ENCODE peak calls at places on chromosomes 4 and X, in ten cellular contexts. S, X, I, T, R, A, M, B, L and O are unnamed samples.

GRCh38 chr4:24857996-24858395 is 54.8 kb downstream of the CCDC149 start:
- DNase-seq in A (no peak), B (peak), R (no peak), X (no peak), I (peak), S (no peak), T (peak), M (no peak), L (no peak), O (no peak)

GRCh38 chr4:145218251-145218650 is 37.9 kb upstream of the OTUD4 start:
- DNase-seq in B (no peak), R (no peak), L (peak), X (no peak), S (no peak), M (no peak), I (peak), A (peak), T (no peak), O (no peak)

GRCh38 chr4:120156115-120156718 is 89.6 kb upstream of the MAD2L1 start:
- DNase-seq in T (peak), R (no peak), I (peak), M (no peak), X (no peak), B (peak), L (no peak), A (peak), S (no peak), O (no peak)

GRCh38 chrX:151699746-151700145 is 4.5 kb downstream of the PRRG3 start:
- DNase-seq in L (no peak), I (no peak), S (no peak), T (no peak), B (no peak), A (no peak), X (no peak), M (no peak), R (no peak), O (no peak)

GRCh38 chr4:82802906-82803305 is 4.3 kb upstream of the SCD5 start:
- DNase-seq in X (no peak), B (no peak), S (no peak), I (peak), M (no peak), A (no peak), T (no peak), L (no peak), R (no peak), O (no peak)

GRCh38 chr4:78083035-78083434 is 25.9 kb downstream of the FRAS1 start:
- DNase-seq in B (no peak), I (no peak), A (no peak), L (no peak), S (no peak), R (no peak), T (no peak), M (no peak), X (no peak), O (no peak)

GRCh38 chr4:155960522-155960921 is 6.9 kb upstream of the CTSO start:
- DNase-seq in S (no peak), R (no peak), B (peak), I (peak), A (no peak), M (peak), X (no peak), T (peak), L (no peak), O (no peak)

GRCh38 chr4:22462693-22463092 is 53.2 kb downstream of the ADGRA3 start:
- DNase-seq in R (no peak), X (no peak), S (no peak), B (no peak), A (no peak), T (no peak), L (no peak), M (no peak), I (no peak), O (no peak)

GRCh38 chr4:85970535-85970934 is 389.3 kb downstream of the MAPK10 start:
- DNase-seq in R (no peak), S (no peak), M (no peak), T (no peak), L (no peak), I (peak), B (no peak), X (no peak), A (no peak), O (no peak)

GRCh38 chrX:70960728-70961127 is 29.8 kb upstream of the SLC7A3 start:
- DNase-seq in L (no peak), X (no peak), M (no peak), R (no peak), I (peak), A (no peak), T (no peak), B (no peak), S (no peak), O (no peak)

GRCh38 chr4:65580551-65580950 is 89.7 kb downstream of the EPHA5 start:
- DNase-seq in S (no peak), A (no peak), L (no peak), T (no peak), I (peak), B (no peak), M (no peak), R (no peak), X (no peak), O (no peak)

GRCh38 chr4:7226993-7227392 is 34.7 kb downstream of the SORCS2 start:
- DNase-seq in X (peak), M (no peak), R (no peak), A (no peak), S (no peak), L (peak), I (no peak), B (no peak), T (no peak), O (no peak)

GRCh38 chrX:3589474-3589873 is 124.0 kb downstream of the PRKX start:
- DNase-seq in X (no peak), S (no peak), L (no peak), I (no peak), T (no peak), M (no peak), A (no peak), R (no peak), B (no peak), O (no peak)

GRCh38 chrX:119474615-119475388 is 6.6 kb downstream of the SLC25A5 start:
- DNase-seq in I (no peak), R (no peak), S (no peak), M (no peak), T (no peak), A (no peak), L (no peak), B (no peak), X (no peak), O (no peak)

GRCh38 chr4:145481164-145481941 is at the start of gene SMAD1:
- DNase-seq in T (peak), A (peak), M (peak), S (peak), L (peak), I (peak), X (peak), B (peak), R (peak), O (peak)

GRCh38 chr4:38119663-38120374 is 159.6 kb downstream of the PTTG2 start:
- DNase-seq in B (peak), X (no peak), L (peak), A (no peak), S (no peak), M (no peak), R (no peak), T (peak), I (no peak), O (no peak)

GRCh38 chr4:16752150-16752549 is 146.3 kb downstream of the LDB2 start:
- DNase-seq in I (peak), A (no peak), X (no peak), S (no peak), R (no peak), T (peak), L (no peak), M (no peak), B (peak), O (no peak)

GRCh38 chr4:8434251-8435073 is 6.1 kb downstream of the ACOX3 start:
- DNase-seq in B (no peak), M (no peak), X (no peak), T (no peak), I (no peak), S (no peak), L (no peak), A (no peak), R (no peak), O (no peak)

GRCh38 chrX:151697537-151697936 is 2.3 kb downstream of the PRRG3 start:
- DNase-seq in A (no peak), B (no peak), M (peak), R (no peak), X (no peak), I (no peak), T (peak), S (no peak), L (no peak), O (no peak)

GRCh38 chrX:155612312-155613224 is at the start of gene TMLHE:
- DNase-seq in T (peak), M (peak), R (peak), B (peak), L (peak), A (peak), X (peak), I (peak), S (peak), O (peak)

GRCh38 chr4:56828784-56829535 is 7.5 kb upstream of the SPINK2 start:
- DNase-seq in M (no peak), L (no peak), I (no peak), T (peak), X (no peak), R (no peak), B (peak), S (no peak), A (no peak), O (no peak)

GRCh38 chrX:310621-311155 is 7.9 kb downstream of the GTPBP6 start:
- DNase-seq in A (no peak), B (no peak), L (peak), T (no peak), M (no peak), R (peak), I (no peak), X (peak), S (no peak), O (peak)

GRCh38 chr4:130812117-130812765 is 1716.3 kb downstream of the C4orf33 start:
- DNase-seq in L (no peak), R (no peak), S (no peak), B (peak), X (no peak), A (no peak), I (no peak), M (no peak), T (no peak), O (no peak)

GRCh38 chr4:17066972-17067371 is 168.5 kb upstream of the LDB2 start:
- DNase-seq in L (no peak), S (no peak), T (peak), I (peak), B (peak), M (peak), X (no peak), A (no peak), R (no peak), O (no peak)

GRCh38 chr4:81756042-81756441 is 284.3 kb upstream of the RASGEF1B start:
- DNase-seq in B (no peak), I (no peak), T (no peak), L (no peak), R (no peak), X (no peak), M (no peak), S (no peak), A (no peak), O (no peak)

GRCh38 chr4:173092003-173092402 is 76.6 kb upstream of the GALNT7 start:
- DNase-seq in A (no peak), M (no peak), T (no peak), I (no peak), S (no peak), X (no peak), L (no peak), B (no peak), R (no peak), O (no peak)

GRCh38 chr4:168630445-168631187 is 133.8 kb downstream of the PALLD start:
- DNase-seq in M (no peak), B (peak), S (no peak), I (peak), T (peak), L (no peak), X (no peak), R (no peak), A (peak), O (no peak)

GRCh38 chr4:6221296-6221850 is 21.0 kb upstream of the JAKMIP1 start:
- DNase-seq in B (no peak), I (no peak), X (no peak), M (no peak), A (no peak), R (no peak), T (no peak), S (no peak), L (no peak), O (peak)

GRCh38 chr4:76803522-76803921 is 94.4 kb downstream of the SOWAHB start:
- DNase-seq in X (no peak), R (no peak), S (no peak), M (no peak), B (peak), A (no peak), I (peak), T (peak), L (no peak), O (no peak)

GRCh38 chrX:21959362-21960051 is 19.0 kb downstream of the SMS start:
- DNase-seq in L (no peak), T (no peak), M (no peak), B (no peak), I (no peak), S (no peak), R (no peak), X (no peak), A (no peak), O (no peak)

GRCh38 chr4:6573551-6573950 is 1.4 kb upstream of the MAN2B2 start:
- DNase-seq in X (no peak), I (no peak), B (no peak), S (no peak), M (no peak), T (no peak), A (no peak), R (no peak), L (no peak), O (no peak)

GRCh38 chrX:65643786-65644111 is 23.7 kb upstream of the MSN start:
- DNase-seq in B (no peak), T (no peak), S (no peak), A (no peak), X (no peak), I (no peak), M (no peak), L (no peak), R (no peak), O (no peak)

GRCh38 chrX:53089224-53089842 is 4.6 kb upstream of the KANTR start:
- DNase-seq in M (no peak), R (peak), A (peak), I (peak), X (peak), L (no peak), B (peak), S (no peak), T (peak), O (no peak)

GRCh38 chr4:154854362-154854761 is 73.3 kb downstream of the RBM46 start:
- DNase-seq in T (peak), M (no peak), B (peak), I (peak), R (no peak), A (no peak), X (no peak), L (no peak), S (no peak), O (no peak)
- TF ChIP-seq CTCF in T (no peak), M (no peak), B (peak), I (peak), R (no peak), A (no peak), X (no peak), L (no peak), S (no peak), O (no peak)

DNA sequence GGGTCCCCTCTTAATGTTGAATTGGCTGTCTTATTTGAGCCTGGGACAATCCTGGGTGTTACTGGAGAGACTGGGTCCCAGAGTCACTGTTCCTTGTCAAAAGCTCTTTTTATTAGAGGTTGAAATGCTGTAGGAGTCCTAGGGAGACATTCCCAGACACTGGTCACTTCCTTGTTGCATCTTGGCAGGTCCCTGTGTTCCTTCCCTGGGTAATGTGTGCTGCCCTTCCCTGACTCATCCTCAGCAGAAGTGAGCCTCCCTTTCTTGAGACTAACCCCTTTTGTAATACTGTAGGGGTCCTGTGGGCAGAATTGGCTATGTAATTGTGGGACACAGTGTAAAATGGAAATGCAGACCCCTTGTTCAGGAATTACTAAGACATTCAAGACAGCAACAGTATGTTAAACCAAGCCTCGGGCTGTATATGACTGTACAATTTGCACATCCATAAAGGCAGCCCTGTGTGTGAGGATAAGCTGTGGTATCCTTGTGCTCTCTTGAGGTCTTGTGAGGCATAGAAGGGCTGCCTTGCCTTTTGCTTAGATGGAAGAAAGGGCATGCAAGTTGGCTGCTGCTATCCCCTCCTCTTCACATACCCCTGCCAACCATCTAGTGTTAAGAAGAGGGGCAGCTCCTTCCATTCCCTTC is 53.5 kb downstream of the DCLK2 start:
- DNase-seq in M (no peak), R (no peak), L (no peak), S (no peak), X (no peak), A (no peak), B (no peak), I (no peak), T (peak), O (no peak)
- TF ChIP-seq CTCF in M (no peak), R (no peak), L (no peak), S (no peak), X (no peak), A (no peak), B (no peak), I (no peak), T (no peak), O (no peak)

GRCh38 chr4:182862921-182863320 is 54.3 kb downstream of the DCTD start:
- DNase-seq in R (no peak), A (no peak), B (no peak), X (peak), I (no peak), L (peak), S (no peak), T (no peak), M (no peak), O (no peak)

GRCh38 chr4:182859730-182860129 is 57.5 kb downstream of the DCTD start:
- DNase-seq in X (no peak), M (no peak), L (no peak), A (no peak), B (no peak), R (no peak), S (no peak), I (no peak), T (no peak), O (no peak)

GRCh38 chr4:182863501-182863900 is 53.7 kb downstream of the DCTD start:
- DNase-seq in L (no peak), M (no peak), A (no peak), X (no peak), I (no peak), T (no peak), S (no peak), B (no peak), R (no peak), O (no peak)

GRCh38 chr4:182861346-182861745 is 55.8 kb downstream of the DCTD start:
- DNase-seq in R (no peak), B (no peak), T (no peak), X (no peak), M (no peak), S (no peak), A (no peak), L (no peak), I (no peak), O (no peak)

GRCh38 chr4:182862166-182862875 is 54.9 kb downstream of the DCTD start:
- DNase-seq in I (no peak), A (no peak), S (no peak), R (no peak), T (no peak), L (no peak), X (no peak), B (no peak), M (no peak), O (peak)
- TF ChIP-seq CTCF in I (no peak), A (no peak), S (no peak), R (no peak), T (no peak), L (no peak), X (no peak), B (no peak), M (no peak), O (no peak)

DNA sequence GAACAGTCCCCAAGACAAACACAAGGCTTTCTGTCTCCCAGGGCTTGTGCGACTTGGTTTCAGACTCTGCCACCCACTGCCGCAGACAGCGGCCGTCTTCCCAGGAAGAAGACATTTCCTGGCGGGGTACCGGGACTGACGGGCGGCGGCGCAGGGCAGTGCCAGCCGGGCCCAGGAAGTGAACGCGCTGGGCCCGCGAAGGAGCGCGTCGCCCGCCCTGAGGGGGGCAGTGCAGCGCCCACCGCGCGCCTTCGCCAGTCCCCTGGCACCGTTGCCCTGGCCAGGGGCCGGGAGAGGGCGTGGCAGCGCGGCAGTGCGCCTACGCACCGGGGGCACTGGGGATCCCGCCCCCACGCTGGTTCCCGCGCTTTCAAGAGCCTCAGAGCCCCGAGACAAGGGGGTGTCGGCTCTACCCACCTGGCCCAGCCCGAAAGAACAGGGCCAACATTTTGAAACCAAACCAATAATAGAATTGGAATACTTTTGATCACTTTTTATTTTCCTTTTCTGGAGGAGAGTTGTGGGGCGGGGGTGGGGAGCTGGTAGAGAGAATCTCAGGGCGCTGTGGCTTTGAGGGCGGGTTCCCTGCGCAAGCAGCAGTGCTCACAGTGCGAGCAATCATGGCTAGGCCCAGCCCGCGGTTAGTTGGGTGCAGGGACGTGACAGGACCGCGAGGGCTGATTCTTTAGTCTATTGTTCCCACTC is 23.6 kb upstream of the APLN start:
- DNase-seq in X (peak), L (peak), I (no peak), T (peak), A (peak), R (no peak), S (peak), M (no peak), B (peak), O (no peak)
- TF ChIP-seq CTCF in X (peak), L (no peak), I (no peak), T (no peak), A (peak), R (peak), S (no peak), M (no peak), B (no peak), O (peak)

GRCh38 chr4:74932832-74933561 is at the start of gene PARM1:
- DNase-seq in L (peak), T (peak), B (peak), A (peak), I (peak), S (peak), M (peak), X (peak), R (peak), O (peak)
- TF ChIP-seq CTCF in L (peak), T (peak), B (peak), A (peak), I (peak), S (no peak), M (no peak), X (peak), R (peak), O (peak)

GRCh38 chrX:78124304-78124703 is 15.1 kb downstream of the TAF9B start:
- DNase-seq in I (peak), B (peak), S (no peak), A (no peak), X (no peak), L (no peak), R (no peak), M (no peak), T (peak), O (no peak)
- TF ChIP-seq CTCF in I (peak), B (peak), S (no peak), A (no peak), X (no peak), L (no peak), R (no peak), M (no peak), T (peak), O (no peak)

DNA sequence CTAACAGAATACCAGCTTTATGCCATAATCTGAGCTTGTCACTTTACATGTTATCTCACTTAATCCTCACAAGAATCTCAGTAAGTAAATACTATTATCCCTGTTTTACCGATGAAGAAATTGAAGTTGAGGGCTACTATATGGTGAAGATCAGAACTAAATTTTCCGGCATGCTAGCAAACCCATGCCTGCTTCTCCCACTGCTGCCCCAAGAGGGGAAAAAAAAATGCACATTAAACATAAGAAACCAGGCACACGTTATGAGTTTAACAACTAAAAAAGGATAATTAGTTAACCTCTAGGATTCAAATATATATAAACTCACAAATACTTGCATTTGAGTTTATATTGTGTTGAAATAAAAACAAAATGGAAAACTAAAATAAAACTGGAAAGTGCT is 10.8 kb downstream of the SLC10A7 start:
- DNase-seq in I (no peak), X (no peak), S (no peak), A (no peak), R (no peak), T (no peak), B (no peak), M (no peak), L (no peak), O (no peak)
- TF ChIP-seq CTCF in I (peak), X (no peak), S (no peak), A (no peak), R (no peak), T (peak), B (peak), M (no peak), L (no peak), O (peak)

GRCh38 chrX:94065091-94065490 is 391.1 kb downstream of the FAM133A start:
- DNase-seq in B (no peak), R (no peak), I (no peak), M (no peak), X (no peak), L (no peak), S (no peak), T (no peak), A (no peak), O (no peak)
- TF ChIP-seq CTCF in B (no peak), R (no peak), I (no peak), M (no peak), X (no peak), L (no peak), S (no peak), T (no peak), A (no peak), O (no peak)